ENCODE peak calls at places on chromosomes 13 and 19, in six cellular contexts. P is uterus, S is AG09319, X is B cell, H is RWPE1, Y is EL. M is an unnamed sample.

GRCh38 chr19:51702754-51703654 is 9.9 kb downstream of the SPACA6 start:
- DNase-seq in P (peak), S (no peak), X (no peak), H (no peak), Y (no peak), M (no peak)

GRCh38 chr19:15187026-15188007 is 13.5 kb downstream of the NOTCH3 start:
- DNase-seq in P (no peak), S (no peak), X (no peak), H (no peak), Y (no peak), M (peak)

GRCh38 chr19:46962030-46962570 is 57.5 kb upstream of the NPAS1 start:
- DNase-seq in P (no peak), S (no peak), X (no peak), H (no peak), Y (no peak), M (no peak)

GRCh38 chr13:29507356-29507755 is 88.1 kb downstream of the SLC7A1 start:
- DNase-seq in P (peak), S (no peak), X (no peak), H (no peak), Y (no peak), M (peak)

GRCh38 chr13:43305416-43305815 is 282.0 kb downstream of the DNAJC15 start:
- DNase-seq in P (no peak), S (no peak), X (no peak), H (no peak), Y (peak), M (no peak)

GRCh38 chr19:48372904-48373303 is 8.7 kb downstream of the SYNGR4 start:
- DNase-seq in P (no peak), S (no peak), X (no peak), H (no peak), Y (no peak), M (peak)

GRCh38 chr19:53374288-53374687 is 8.8 kb downstream of the ZNF525 start:
- DNase-seq in P (no peak), S (no peak), X (no peak), H (no peak), Y (no peak), M (no peak)

GRCh38 chr19:33064117-33064777 is 441 bp downstream of the RHPN2 start:
- DNase-seq in P (no peak), S (no peak), X (no peak), H (peak), Y (peak), M (peak)

GRCh38 chr19:20999731-21000352 is 20.6 kb upstream of the ZNF430 start:
- DNase-seq in P (peak), S (peak), X (peak), H (peak), Y (peak), M (peak)

GRCh38 chr19:18416778-18417249 is 2.4 kb upstream of the SSBP4 start:
- DNase-seq in P (peak), S (peak), X (no peak), H (no peak), Y (peak), M (peak)

GRCh38 chr19:29478578-29479565 is 46.9 kb upstream of the VSTM2B start:
- DNase-seq in P (no peak), S (no peak), X (no peak), H (no peak), Y (peak), M (peak)

M was measured in BE2C.